ENCODE peak calls at places on chromosomes 1 and 21, in ten cellular contexts. One of them, this sample, is unnamed.

GRCh38 chr21:34834852-34835501 is 166.2 kb downstream of the CLIC6 start:
- DNase-seq in body of pancreas: no peak
- DNase-seq in fibroblast of pulmonary artery: no peak
- DNase-seq in neural progenitor cell: no peak
- DNase-seq in activated gamma-delta T cell: no peak
- DNase-seq in activated CD4-positive, alpha-beta T cell treated with anti-CD3 and anti-CD28 coated beads for 48 hours: no peak
- DNase-seq in activated naive CD4-positive, alpha-beta T cell treated with anti-CD3 and anti-CD28 coated beads, Interleukin-2, amount 10 ng/mL, durations not matched to agents 7 days and 5 days: no peak
- DNase-seq in EH: no peak
- DNase-seq in naive thymus-derived CD8-positive, alpha-beta T cell: no peak
- DNase-seq in activated T-cell treated with anti-CD3 and anti-CD28 coated beads, Interleukin-2, amount 50 U/mL, for 72 hours: peak; percentile 13
- DNase-seq in this sample: no peak

GRCh38 chr1:179038528-179039281 is 13.0 kb downstream of the FAM20B start:
- DNase-seq in body of pancreas: no peak
- DNase-seq in fibroblast of pulmonary artery: no peak
- DNase-seq in neural progenitor cell: no peak
- DNase-seq in activated gamma-delta T cell: no peak
- DNase-seq in activated CD4-positive, alpha-beta T cell treated with anti-CD3 and anti-CD28 coated beads for 48 hours: no peak
- DNase-seq in activated naive CD4-positive, alpha-beta T cell treated with anti-CD3 and anti-CD28 coated beads, Interleukin-2, amount 10 ng/mL, durations not matched to agents 7 days and 5 days: no peak
- DNase-seq in EH: no peak
- DNase-seq in naive thymus-derived CD8-positive, alpha-beta T cell: no peak
- DNase-seq in activated T-cell treated with anti-CD3 and anti-CD28 coated beads, Interleukin-2, amount 50 U/mL, for 72 hours: no peak
- DNase-seq in this sample: no peak

GRCh38 chr1:39395357-39395831 is 96.0 kb upstream of the BMP8A start:
- DNase-seq in body of pancreas: peak; percentile 62
- DNase-seq in fibroblast of pulmonary artery: peak; percentile 69
- DNase-seq in neural progenitor cell: no peak
- DNase-seq in activated gamma-delta T cell: no peak
- DNase-seq in activated CD4-positive, alpha-beta T cell treated with anti-CD3 and anti-CD28 coated beads for 48 hours: no peak
- DNase-seq in activated naive CD4-positive, alpha-beta T cell treated with anti-CD3 and anti-CD28 coated beads, Interleukin-2, amount 10 ng/mL, durations not matched to agents 7 days and 5 days: no peak
- DNase-seq in EH: peak; percentile 93
- DNase-seq in naive thymus-derived CD8-positive, alpha-beta T cell: no peak
- DNase-seq in activated T-cell treated with anti-CD3 and anti-CD28 coated beads, Interleukin-2, amount 50 U/mL, for 72 hours: no peak
- DNase-seq in this sample: no peak

GRCh38 chr1:115348636-115349035 is 10.6 kb upstream of the NGF start:
- DNase-seq in body of pancreas: no peak
- DNase-seq in fibroblast of pulmonary artery: no peak
- DNase-seq in neural progenitor cell: no peak
- DNase-seq in activated gamma-delta T cell: no peak
- DNase-seq in activated CD4-positive, alpha-beta T cell treated with anti-CD3 and anti-CD28 coated beads for 48 hours: no peak
- DNase-seq in activated naive CD4-positive, alpha-beta T cell treated with anti-CD3 and anti-CD28 coated beads, Interleukin-2, amount 10 ng/mL, durations not matched to agents 7 days and 5 days: no peak
- DNase-seq in EH: no peak
- DNase-seq in naive thymus-derived CD8-positive, alpha-beta T cell: no peak
- DNase-seq in activated T-cell treated with anti-CD3 and anti-CD28 coated beads, Interleukin-2, amount 50 U/mL, for 72 hours: no peak
- DNase-seq in this sample: no peak

GRCh38 chr21:45911806-45912325 is 69.7 kb upstream of the COL6A1 start:
- DNase-seq in body of pancreas: no peak
- DNase-seq in fibroblast of pulmonary artery: no peak
- DNase-seq in neural progenitor cell: no peak
- DNase-seq in activated gamma-delta T cell: no peak
- DNase-seq in activated CD4-positive, alpha-beta T cell treated with anti-CD3 and anti-CD28 coated beads for 48 hours: no peak
- DNase-seq in activated naive CD4-positive, alpha-beta T cell treated with anti-CD3 and anti-CD28 coated beads, Interleukin-2, amount 10 ng/mL, durations not matched to agents 7 days and 5 days: no peak
- DNase-seq in EH: no peak
- DNase-seq in naive thymus-derived CD8-positive, alpha-beta T cell: no peak
- DNase-seq in activated T-cell treated with anti-CD3 and anti-CD28 coated beads, Interleukin-2, amount 50 U/mL, for 72 hours: no peak
- DNase-seq in this sample: no peak

GRCh38 chr1:218686258-218686657 is 341.1 kb downstream of the TGFB2 start:
- DNase-seq in body of pancreas: no peak
- DNase-seq in fibroblast of pulmonary artery: peak; percentile 85
- DNase-seq in neural progenitor cell: no peak
- DNase-seq in activated gamma-delta T cell: no peak
- DNase-seq in activated CD4-positive, alpha-beta T cell treated with anti-CD3 and anti-CD28 coated beads for 48 hours: no peak
- DNase-seq in activated naive CD4-positive, alpha-beta T cell treated with anti-CD3 and anti-CD28 coated beads, Interleukin-2, amount 10 ng/mL, durations not matched to agents 7 days and 5 days: no peak
- DNase-seq in EH: peak; percentile 75
- DNase-seq in naive thymus-derived CD8-positive, alpha-beta T cell: no peak
- DNase-seq in activated T-cell treated with anti-CD3 and anti-CD28 coated beads, Interleukin-2, amount 50 U/mL, for 72 hours: no peak
- DNase-seq in this sample: no peak

GRCh38 chr21:46322351-46323226 is 1.1 kb downstream of the C21orf58 start:
- DNase-seq in body of pancreas: no peak
- DNase-seq in fibroblast of pulmonary artery: peak; percentile 37
- DNase-seq in neural progenitor cell: peak; percentile 47
- DNase-seq in activated gamma-delta T cell: no peak
- DNase-seq in activated CD4-positive, alpha-beta T cell treated with anti-CD3 and anti-CD28 coated beads for 48 hours: peak; percentile 41
- DNase-seq in activated naive CD4-positive, alpha-beta T cell treated with anti-CD3 and anti-CD28 coated beads, Interleukin-2, amount 10 ng/mL, durations not matched to agents 7 days and 5 days: peak; percentile 49
- DNase-seq in EH: peak; percentile 70
- DNase-seq in naive thymus-derived CD8-positive, alpha-beta T cell: peak; percentile 4
- DNase-seq in activated T-cell treated with anti-CD3 and anti-CD28 coated beads, Interleukin-2, amount 50 U/mL, for 72 hours: peak; percentile 25
- DNase-seq in this sample: no peak

GRCh38 chr21:45102391-45102932 is 28.1 kb downstream of the ADARB1 start:
- DNase-seq in body of pancreas: peak; percentile 34
- DNase-seq in fibroblast of pulmonary artery: peak; percentile 76
- DNase-seq in neural progenitor cell: no peak
- DNase-seq in activated gamma-delta T cell: no peak
- DNase-seq in activated CD4-positive, alpha-beta T cell treated with anti-CD3 and anti-CD28 coated beads for 48 hours: no peak
- DNase-seq in activated naive CD4-positive, alpha-beta T cell treated with anti-CD3 and anti-CD28 coated beads, Interleukin-2, amount 10 ng/mL, durations not matched to agents 7 days and 5 days: no peak
- DNase-seq in EH: peak; percentile 88
- DNase-seq in naive thymus-derived CD8-positive, alpha-beta T cell: no peak
- DNase-seq in activated T-cell treated with anti-CD3 and anti-CD28 coated beads, Interleukin-2, amount 50 U/mL, for 72 hours: no peak
- DNase-seq in this sample: no peak

GRCh38 chr1:9143250-9143649 is 14.3 kb upstream of the GPR157 start:
- DNase-seq in body of pancreas: peak; percentile 34
- DNase-seq in fibroblast of pulmonary artery: peak; percentile 68
- DNase-seq in neural progenitor cell: no peak
- DNase-seq in activated gamma-delta T cell: no peak
- DNase-seq in activated CD4-positive, alpha-beta T cell treated with anti-CD3 and anti-CD28 coated beads for 48 hours: no peak
- DNase-seq in activated naive CD4-positive, alpha-beta T cell treated with anti-CD3 and anti-CD28 coated beads, Interleukin-2, amount 10 ng/mL, durations not matched to agents 7 days and 5 days: no peak
- DNase-seq in EH: peak; percentile 75
- DNase-seq in naive thymus-derived CD8-positive, alpha-beta T cell: no peak
- DNase-seq in activated T-cell treated with anti-CD3 and anti-CD28 coated beads, Interleukin-2, amount 50 U/mL, for 72 hours: no peak
- DNase-seq in this sample: no peak

GRCh38 chr1:19557609-19558051 is 72.3 kb upstream of the CAPZB start:
- DNase-seq in body of pancreas: no peak
- DNase-seq in fibroblast of pulmonary artery: peak; percentile 26
- DNase-seq in neural progenitor cell: no peak
- DNase-seq in activated gamma-delta T cell: no peak
- DNase-seq in activated CD4-positive, alpha-beta T cell treated with anti-CD3 and anti-CD28 coated beads for 48 hours: no peak
- DNase-seq in activated naive CD4-positive, alpha-beta T cell treated with anti-CD3 and anti-CD28 coated beads, Interleukin-2, amount 10 ng/mL, durations not matched to agents 7 days and 5 days: no peak
- DNase-seq in EH: peak; percentile 35
- DNase-seq in naive thymus-derived CD8-positive, alpha-beta T cell: no peak
- DNase-seq in activated T-cell treated with anti-CD3 and anti-CD28 coated beads, Interleukin-2, amount 50 U/mL, for 72 hours: no peak
- DNase-seq in this sample: no peak

GRCh38 chr1:17439250-17440073 is at the start of gene RCC2:
- DNase-seq in body of pancreas: peak; percentile 70
- DNase-seq in fibroblast of pulmonary artery: peak; percentile 77
- DNase-seq in neural progenitor cell: peak; percentile 87
- DNase-seq in activated gamma-delta T cell: peak; percentile 64
- DNase-seq in activated CD4-positive, alpha-beta T cell treated with anti-CD3 and anti-CD28 coated beads for 48 hours: peak; percentile 79
- DNase-seq in activated naive CD4-positive, alpha-beta T cell treated with anti-CD3 and anti-CD28 coated beads, Interleukin-2, amount 10 ng/mL, durations not matched to agents 7 days and 5 days: peak; percentile 77
- DNase-seq in EH: peak; percentile 78
- DNase-seq in naive thymus-derived CD8-positive, alpha-beta T cell: peak; percentile 72
- DNase-seq in activated T-cell treated with anti-CD3 and anti-CD28 coated beads, Interleukin-2, amount 50 U/mL, for 72 hours: peak; percentile 80
- DNase-seq in this sample: no peak

GRCh38 chr1:58823481-58824010 is 39.7 kb upstream of the JUN start:
- DNase-seq in body of pancreas: peak; percentile 9
- DNase-seq in fibroblast of pulmonary artery: peak; percentile 72
- DNase-seq in neural progenitor cell: no peak
- DNase-seq in activated gamma-delta T cell: no peak
- DNase-seq in activated CD4-positive, alpha-beta T cell treated with anti-CD3 and anti-CD28 coated beads for 48 hours: no peak
- DNase-seq in activated naive CD4-positive, alpha-beta T cell treated with anti-CD3 and anti-CD28 coated beads, Interleukin-2, amount 10 ng/mL, durations not matched to agents 7 days and 5 days: no peak
- DNase-seq in EH: peak; percentile 86
- DNase-seq in naive thymus-derived CD8-positive, alpha-beta T cell: no peak
- DNase-seq in activated T-cell treated with anti-CD3 and anti-CD28 coated beads, Interleukin-2, amount 50 U/mL, for 72 hours: no peak
- DNase-seq in this sample: no peak

GRCh38 chr21:37767984-37768383 is 148.3 kb downstream of the KCNJ6 start:
- DNase-seq in body of pancreas: no peak
- DNase-seq in fibroblast of pulmonary artery: no peak
- DNase-seq in neural progenitor cell: no peak
- DNase-seq in activated gamma-delta T cell: no peak
- DNase-seq in activated CD4-positive, alpha-beta T cell treated with anti-CD3 and anti-CD28 coated beads for 48 hours: no peak
- DNase-seq in activated naive CD4-positive, alpha-beta T cell treated with anti-CD3 and anti-CD28 coated beads, Interleukin-2, amount 10 ng/mL, durations not matched to agents 7 days and 5 days: no peak
- DNase-seq in EH: peak; percentile 57
- DNase-seq in naive thymus-derived CD8-positive, alpha-beta T cell: no peak
- DNase-seq in activated T-cell treated with anti-CD3 and anti-CD28 coated beads, Interleukin-2, amount 50 U/mL, for 72 hours: no peak
- DNase-seq in this sample: no peak

GRCh38 chr1:190477687-190478192 is at the start of gene BRINP3:
- DNase-seq in body of pancreas: no peak
- DNase-seq in fibroblast of pulmonary artery: no peak
- DNase-seq in neural progenitor cell: no peak
- DNase-seq in activated gamma-delta T cell: no peak
- DNase-seq in activated CD4-positive, alpha-beta T cell treated with anti-CD3 and anti-CD28 coated beads for 48 hours: no peak
- DNase-seq in activated naive CD4-positive, alpha-beta T cell treated with anti-CD3 and anti-CD28 coated beads, Interleukin-2, amount 10 ng/mL, durations not matched to agents 7 days and 5 days: no peak
- DNase-seq in EH: no peak
- DNase-seq in naive thymus-derived CD8-positive, alpha-beta T cell: no peak
- DNase-seq in activated T-cell treated with anti-CD3 and anti-CD28 coated beads, Interleukin-2, amount 50 U/mL, for 72 hours: no peak
- DNase-seq in this sample: no peak

GRCh38 chr1:56297948-56298347 is 281.4 kb downstream of the PLPP3 start:
- DNase-seq in body of pancreas: no peak
- DNase-seq in fibroblast of pulmonary artery: no peak
- DNase-seq in neural progenitor cell: no peak
- DNase-seq in activated gamma-delta T cell: no peak
- DNase-seq in activated CD4-positive, alpha-beta T cell treated with anti-CD3 and anti-CD28 coated beads for 48 hours: no peak
- DNase-seq in activated naive CD4-positive, alpha-beta T cell treated with anti-CD3 and anti-CD28 coated beads, Interleukin-2, amount 10 ng/mL, durations not matched to agents 7 days and 5 days: no peak
- DNase-seq in EH: peak; percentile 59
- DNase-seq in naive thymus-derived CD8-positive, alpha-beta T cell: no peak
- DNase-seq in activated T-cell treated with anti-CD3 and anti-CD28 coated beads, Interleukin-2, amount 50 U/mL, for 72 hours: no peak
- DNase-seq in this sample: no peak

GRCh38 chr1:241125297-241125696 is 231.7 kb downstream of the RGS7 start:
- DNase-seq in body of pancreas: no peak
- DNase-seq in fibroblast of pulmonary artery: no peak
- DNase-seq in neural progenitor cell: no peak
- DNase-seq in activated gamma-delta T cell: no peak
- DNase-seq in activated CD4-positive, alpha-beta T cell treated with anti-CD3 and anti-CD28 coated beads for 48 hours: no peak
- DNase-seq in activated naive CD4-positive, alpha-beta T cell treated with anti-CD3 and anti-CD28 coated beads, Interleukin-2, amount 10 ng/mL, durations not matched to agents 7 days and 5 days: no peak
- DNase-seq in EH: no peak
- DNase-seq in naive thymus-derived CD8-positive, alpha-beta T cell: no peak
- DNase-seq in activated T-cell treated with anti-CD3 and anti-CD28 coated beads, Interleukin-2, amount 50 U/mL, for 72 hours: no peak
- DNase-seq in this sample: no peak

GRCh38 chr1:204409878-204410763 is 1.5 kb downstream of the PPP1R15B start:
- DNase-seq in body of pancreas: no peak
- DNase-seq in fibroblast of pulmonary artery: no peak
- DNase-seq in neural progenitor cell: peak; percentile 42
- DNase-seq in activated gamma-delta T cell: no peak
- DNase-seq in activated CD4-positive, alpha-beta T cell treated with anti-CD3 and anti-CD28 coated beads for 48 hours: no peak
- DNase-seq in activated naive CD4-positive, alpha-beta T cell treated with anti-CD3 and anti-CD28 coated beads, Interleukin-2, amount 10 ng/mL, durations not matched to agents 7 days and 5 days: no peak
- DNase-seq in EH: no peak
- DNase-seq in naive thymus-derived CD8-positive, alpha-beta T cell: peak; percentile 18
- DNase-seq in activated T-cell treated with anti-CD3 and anti-CD28 coated beads, Interleukin-2, amount 50 U/mL, for 72 hours: no peak
- DNase-seq in this sample: no peak

GRCh38 chr1:232764458-232765231 is 40.6 kb upstream of the MAP10 start:
- DNase-seq in body of pancreas: peak; percentile 34
- DNase-seq in fibroblast of pulmonary artery: no peak
- DNase-seq in neural progenitor cell: no peak
- DNase-seq in activated gamma-delta T cell: no peak
- DNase-seq in activated CD4-positive, alpha-beta T cell treated with anti-CD3 and anti-CD28 coated beads for 48 hours: no peak
- DNase-seq in activated naive CD4-positive, alpha-beta T cell treated with anti-CD3 and anti-CD28 coated beads, Interleukin-2, amount 10 ng/mL, durations not matched to agents 7 days and 5 days: no peak
- DNase-seq in EH: no peak
- DNase-seq in naive thymus-derived CD8-positive, alpha-beta T cell: no peak
- DNase-seq in activated T-cell treated with anti-CD3 and anti-CD28 coated beads, Interleukin-2, amount 50 U/mL, for 72 hours: no peak
- DNase-seq in this sample: no peak

GRCh38 chr1:27007909-27008582 is 4.6 kb downstream of the TENT5B start:
- DNase-seq in body of pancreas: peak; percentile 70
- DNase-seq in fibroblast of pulmonary artery: no peak
- DNase-seq in neural progenitor cell: no peak
- DNase-seq in activated gamma-delta T cell: no peak
- DNase-seq in activated CD4-positive, alpha-beta T cell treated with anti-CD3 and anti-CD28 coated beads for 48 hours: no peak
- DNase-seq in activated naive CD4-positive, alpha-beta T cell treated with anti-CD3 and anti-CD28 coated beads, Interleukin-2, amount 10 ng/mL, durations not matched to agents 7 days and 5 days: no peak
- DNase-seq in EH: peak; percentile 70
- DNase-seq in naive thymus-derived CD8-positive, alpha-beta T cell: no peak
- DNase-seq in activated T-cell treated with anti-CD3 and anti-CD28 coated beads, Interleukin-2, amount 50 U/mL, for 72 hours: no peak
- DNase-seq in this sample: no peak

GRCh38 chr1:158150512-158150911 is 30.2 kb upstream of the CD1D start:
- DNase-seq in body of pancreas: peak; percentile 20
- DNase-seq in fibroblast of pulmonary artery: no peak
- DNase-seq in neural progenitor cell: no peak
- DNase-seq in activated gamma-delta T cell: no peak
- DNase-seq in activated CD4-positive, alpha-beta T cell treated with anti-CD3 and anti-CD28 coated beads for 48 hours: no peak
- DNase-seq in activated naive CD4-positive, alpha-beta T cell treated with anti-CD3 and anti-CD28 coated beads, Interleukin-2, amount 10 ng/mL, durations not matched to agents 7 days and 5 days: no peak
- DNase-seq in EH: no peak
- DNase-seq in naive thymus-derived CD8-positive, alpha-beta T cell: no peak
- DNase-seq in activated T-cell treated with anti-CD3 and anti-CD28 coated beads, Interleukin-2, amount 50 U/mL, for 72 hours: no peak
- DNase-seq in this sample: no peak

GRCh38 chr1:226532553-226532952 is 16.0 kb upstream of the STUM start:
- DNase-seq in body of pancreas: no peak
- DNase-seq in fibroblast of pulmonary artery: no peak
- DNase-seq in neural progenitor cell: peak; percentile 76
- DNase-seq in activated gamma-delta T cell: no peak
- DNase-seq in activated CD4-positive, alpha-beta T cell treated with anti-CD3 and anti-CD28 coated beads for 48 hours: no peak
- DNase-seq in activated naive CD4-positive, alpha-beta T cell treated with anti-CD3 and anti-CD28 coated beads, Interleukin-2, amount 10 ng/mL, durations not matched to agents 7 days and 5 days: no peak
- DNase-seq in EH: peak; percentile 13
- DNase-seq in naive thymus-derived CD8-positive, alpha-beta T cell: no peak
- DNase-seq in activated T-cell treated with anti-CD3 and anti-CD28 coated beads, Interleukin-2, amount 50 U/mL, for 72 hours: no peak
- DNase-seq in this sample: no peak

This sample was measured in cortex of kidney.